ENCODE peak calls at places on chromosomes 4 and X, in five cellular contexts. I is substantia nigra, M is colonic mucosa, N is dermis microvascular lymphatic vessel endothelial cell, O is cardiac fibroblast. K is an unnamed sample.

GRCh38 chrX:14922437-14922836 is 49.2 kb downstream of the MOSPD2 start:
- DNase-seq in I (no peak), M (no peak), N (peak; percentile 59), O (peak; percentile 83), K (no peak)

GRCh38 chr4:122845760-122846159 is 19.1 kb downstream of the FGF2 start:
- DNase-seq in I (no peak), M (no peak), N (no peak), O (no peak), K (no peak)

GRCh38 chrX:10755477-10756334 is 135.3 kb upstream of the MID1 start:
- DNase-seq in I (no peak), M (no peak), N (peak; percentile 42), O (peak; percentile 78), K (peak; percentile 5)

GRCh38 chr4:36209941-36210663 is 34.2 kb downstream of the ARAP2 start:
- DNase-seq in I (no peak), M (no peak), N (no peak), O (peak; percentile 2), K (no peak)

GRCh38 chrX:10636337-10636736 is 16.0 kb upstream of the MID1 start:
- DNase-seq in I (peak; percentile 14), M (peak; percentile 25), N (peak; percentile 62), O (peak; percentile 79), K (no peak)

GRCh38 chr4:147969573-147969972 is 237.7 kb downstream of the ARHGAP10 start:
- DNase-seq in I (no peak), M (no peak), N (peak; percentile 40), O (no peak), K (no peak)

GRCh38 chrX:2351321-2351720 is 149.5 kb downstream of the DHRSX start:
- DNase-seq in I (no peak), M (no peak), N (peak; percentile 49), O (peak; percentile 89), K (no peak)

GRCh38 chr4:16752150-16752549 is 146.3 kb downstream of the LDB2 start:
- DNase-seq in I (no peak), M (no peak), N (peak; percentile 39), O (peak; percentile 58), K (no peak)

GRCh38 chr4:15043226-15043625 is 40.9 kb downstream of the CPEB2 start:
- DNase-seq in I (no peak), M (no peak), N (peak; percentile 47), O (peak; percentile 30), K (no peak)

GRCh38 chr4:102612195-102612594 is 111.0 kb downstream of the NFKB1 start:
- DNase-seq in I (no peak), M (no peak), N (no peak), O (no peak), K (no peak)

GRCh38 chr4:165016971-165017370 is 14.8 kb upstream of the TRIM60 start:
- DNase-seq in I (no peak), M (no peak), N (no peak), O (no peak), K (no peak)

GRCh38 chr4:173073939-173074500 is 94.6 kb upstream of the GALNT7 start:
- DNase-seq in I (no peak), M (no peak), N (no peak), O (no peak), K (no peak)

GRCh38 chr4:3514806-3515421 is 17.3 kb downstream of the LRPAP1 start:
- DNase-seq in I (no peak), M (no peak), N (no peak), O (no peak), K (no peak)

GRCh38 chrX:48934581-48935331 is 15.9 kb upstream of the PIM2 start:
- DNase-seq in I (no peak), M (no peak), N (no peak), O (no peak), K (no peak)

GRCh38 chr4:111506706-111507105 is 638.5 kb upstream of the FAM241A start:
- DNase-seq in I (no peak), M (no peak), N (no peak), O (peak; percentile 80), K (no peak)

GRCh38 chr4:187469627-187470026 is 525.9 kb upstream of the ZFP42 start:
- DNase-seq in I (no peak), M (no peak), N (no peak), O (no peak), K (no peak)

GRCh38 chrX:103187953-103188475 is 26.9 kb upstream of the BEX4 start:
- DNase-seq in I (no peak), M (no peak), N (no peak), O (no peak), K (no peak)